ENCODE peak calls at places on chromosomes 12 and 14, in four cellular contexts. F is HepG2, H is K562, G is GM12878. O is an unnamed sample.

GRCh38 chr12:92654929-92655328 is 47.9 kb upstream of the PLEKHG7 start:
- DNase-seq in F (no peak), H (no peak), G (no peak), O (no peak)

GRCh38 chr14:58824106-58824505 is 186.3 kb downstream of the DACT1 start:
- DNase-seq in F (no peak), H (no peak), G (no peak), O (no peak)

GRCh38 chr12:111368291-111368683 is 608 bp downstream of the PHETA1 start:
- DNase-seq in F (no peak), H (peak; percentile 45), G (no peak), O (no peak)

GRCh38 chr12:79023261-79023660 is 158.7 kb downstream of the SYT1 start:
- DNase-seq in F (no peak), H (no peak), G (no peak), O (no peak)

GRCh38 chr14:19754172-19754571 is 10.8 kb downstream of the OR4Q3 start:
- DNase-seq in F (no peak), H (no peak), G (no peak), O (no peak)

GRCh38 chr12:51980051-51980808 is 26.5 kb upstream of the TAMALIN start:
- DNase-seq in F (peak; percentile 50), H (peak; percentile 85), G (no peak), O (no peak)

GRCh38 chr14:71202881-71203280 is 295.6 kb downstream of the PCNX1 start:
- DNase-seq in F (no peak), H (no peak), G (no peak), O (no peak)

GRCh38 chr12:1845427-1845826 is 25.1 kb downstream of the LRTM2 start:
- DNase-seq in F (no peak), H (no peak), G (no peak), O (no peak)

GRCh38 chr12:124109760-124110159 is 136.7 kb downstream of the ZNF664 start:
- DNase-seq in F (no peak), H (peak; percentile 83), G (peak; percentile 39), O (peak; percentile 49)

GRCh38 chr12:100110276-100110675 is 32.4 kb downstream of the BLTP3B start:
- DNase-seq in F (no peak), H (no peak), G (no peak), O (no peak)

GRCh38 chr12:2613674-2614073 is 181.1 kb upstream of the FKBP4 start:
- DNase-seq in F (no peak), H (no peak), G (peak; percentile 15), O (peak; percentile 54)

GRCh38 chr12:92136883-92137582 is 8.6 kb downstream of the BTG1 start:
- DNase-seq in F (peak; percentile 65), H (no peak), G (no peak), O (peak; percentile 49)

GRCh38 chr12:77299910-77300772 is 234.8 kb upstream of the E2F7 start:
- DNase-seq in F (no peak), H (no peak), G (no peak), O (no peak)

GRCh38 chr12:3076730-3077571 is at the start of gene TSPAN9:
- DNase-seq in F (peak; percentile 37), H (peak; percentile 88), G (no peak), O (no peak)

GRCh38 chr14:64504897-64505771 is 564 bp downstream of the ZBTB1 start:
- DNase-seq in F (peak; percentile 67), H (peak; percentile 56), G (no peak), O (peak; percentile 58)

GRCh38 chr12:100200450-100201181 is at the start of gene ACTR6:
- DNase-seq in F (peak; percentile 93), H (peak; percentile 88), G (peak; percentile 91), O (peak; percentile 92)

GRCh38 chr12:44307506-44308168 is 471.8 kb downstream of the TMEM117 start:
- DNase-seq in F (no peak), H (no peak), G (no peak), O (no peak)

GRCh38 chr12:65858831-65859230 is 34.5 kb downstream of the HMGA2 start:
- DNase-seq in F (no peak), H (no peak), G (no peak), O (no peak)

GRCh38 chr14:95078841-95079240 is 78.5 kb downstream of the DICER1 start:
- DNase-seq in F (no peak), H (no peak), G (no peak), O (no peak)

GRCh38 chr14:67526676-67527459 is 6.2 kb upstream of the PLEKHH1 start:
- DNase-seq in F (peak; percentile 43), H (peak; percentile 52), G (peak; percentile 13), O (peak; percentile 59)

GRCh38 chr14:65303902-65304222 is 108.7 kb upstream of the FUT8 start:
- DNase-seq in F (no peak), H (no peak), G (no peak), O (no peak)

GRCh38 chr12:9798008-9798619 is 29.2 kb upstream of the KLRF1 start:
- DNase-seq in F (peak; percentile 41), H (peak; percentile 32), G (peak; percentile 85), O (peak; percentile 71)

GRCh38 chr12:52130695-52131094 is 51.2 kb downstream of the SMIM41 start:
- DNase-seq in F (no peak), H (no peak), G (no peak), O (no peak)

GRCh38 chr12:112380663-112381420 is 1.4 kb downstream of the HECTD4 start:
- DNase-seq in F (no peak), H (no peak), G (no peak), O (no peak)

GRCh38 chr12:113149361-113150150 is at the start of gene CFAP73:
- DNase-seq in F (peak; percentile 76), H (peak; percentile 84), G (no peak), O (peak; percentile 62)

GRCh38 chr14:78519863-78520262 is 349.7 kb downstream of the NRXN3 start:
- DNase-seq in F (peak; percentile 4), H (peak; percentile 18), G (no peak), O (no peak)

GRCh38 chr14:91244501-91244901 is at the start of gene GPR68:
- DNase-seq in F (no peak), H (no peak), G (no peak), O (no peak)

GRCh38 chr12:47382305-47382704 is 302.5 kb upstream of the AMIGO2 start:
- DNase-seq in F (no peak), H (no peak), G (no peak), O (no peak)

GRCh38 chr12:100216337-100216736 is 15.7 kb downstream of the ACTR6 start:
- DNase-seq in F (no peak), H (no peak), G (no peak), O (no peak)

GRCh38 chr14:24367506-24368214 is at the start of gene NFATC4:
- DNase-seq in F (peak; percentile 54), H (peak; percentile 66), G (no peak), O (peak; percentile 81)
- TF ChIP-seq ZBTB33 in F (no peak), H (no peak), G (no peak), O (no peak)

GRCh38 chr14:33210304-33210703 is 271.6 kb downstream of the NPAS3 start:
- DNase-seq in F (no peak), H (peak; percentile 3), G (no peak), O (no peak)
- TF ChIP-seq ZNF274 in F (no peak), H (no peak), G (no peak), O (no peak)

GRCh38 chr12:11978985-11979384 is 91.8 kb upstream of the BCL2L14 start:
- DNase-seq in F (no peak), H (no peak), G (no peak), O (no peak)

GRCh38 chr12:11976005-11976404 is 94.7 kb upstream of the BCL2L14 start:
- DNase-seq in F (no peak), H (no peak), G (no peak), O (no peak)

GRCh38 chr12:11986165-11986564 is 84.6 kb upstream of the BCL2L14 start:
- DNase-seq in F (no peak), H (no peak), G (no peak), O (no peak)

GRCh38 chr12:11980133-11980532 is 90.6 kb upstream of the BCL2L14 start:
- DNase-seq in F (no peak), H (no peak), G (peak; percentile 28), O (no peak)

GRCh38 chr12:11981174-11981733 is 89.5 kb upstream of the BCL2L14 start:
- DNase-seq in F (no peak), H (no peak), G (peak; percentile 98), O (no peak)
- TF ChIP-seq ZBTB33 in F (no peak), H (no peak), G (no peak), O (no peak)

GRCh38 chr14:99946652-99947489 is 118.4 kb upstream of the EVL start:
- DNase-seq in F (no peak), H (peak; percentile 77), G (no peak), O (no peak)
- TF ChIP-seq ZNF274 in F (no peak), H (no peak), G (no peak), O (no peak)

GRCh38 chr12:30846776-30847175 is 79.8 kb upstream of the TSPAN11 start:
- DNase-seq in F (no peak), H (no peak), G (no peak), O (no peak)

GRCh38 chr12:30843211-30843610 is 83.3 kb upstream of the TSPAN11 start:
- DNase-seq in F (no peak), H (no peak), G (no peak), O (no peak)

GRCh38 chr12:30850684-30851083 is 75.9 kb upstream of the TSPAN11 start:
- DNase-seq in F (no peak), H (no peak), G (no peak), O (no peak)

GRCh38 chr12:30847259-30847658 is 79.3 kb upstream of the TSPAN11 start:
- DNase-seq in F (peak; percentile 66), H (peak; percentile 37), G (peak; percentile 28), O (peak; percentile 62)
- TF ChIP-seq ZBTB33 in F (no peak), H (no peak), G (no peak), O (no peak)

GRCh38 chr12:101906226-101906625 is 28.8 kb downstream of the DRAM1 start:
- DNase-seq in F (no peak), H (no peak), G (no peak), O (no peak)

GRCh38 chr12:101902641-101903040 is 25.3 kb downstream of the DRAM1 start:
- DNase-seq in F (no peak), H (no peak), G (no peak), O (no peak)

GRCh38 chr12:101909646-101910045 is 32.3 kb downstream of the DRAM1 start:
- DNase-seq in F (no peak), H (no peak), G (no peak), O (no peak)

GRCh38 chr12:101908395-101908794 is 31.0 kb downstream of the DRAM1 start:
- DNase-seq in F (no peak), H (no peak), G (no peak), O (no peak)
- TF ChIP-seq ZNF274 in F (no peak), H (no peak), G (no peak), O (no peak)